ENCODE peak calls at places on chromosome X, in nine cellular contexts. V is EH; Z is tibial nerve; B is stimulated activated CD8-positive, alpha-beta memory T cell treated with anti-CD3 and anti-CD28 coated beads, Interleukin-4, amount 100 ng/mL, for 1 hour; R is germinal center; T is stromal cell of bone marrow; K is sciatic nerve; I is stimulated activated CD4-positive, alpha-beta T cell treated with anti-CD3 and anti-CD28 coated beads, Interleukin-2, amount 100 ng/mL, for 24 hours; L is A673. H is an unnamed sample.
A peak's percentile ranks its signal among the peaks of the same experiment; 100 is the strongest.

GRCh38 chrX:19624754-19625153 is 109.4 kb upstream of the MAP3K15 start:
- DNase-seq in I (no peak), T (no peak), Z (no peak), B (no peak), L (no peak), V (peak; percentile 64), K (no peak), R (no peak), H (no peak)

GRCh38 chrX:133726642-133727041 is 258.8 kb downstream of the GPC3 start:
- DNase-seq in Z (no peak), L (peak; percentile 4), V (no peak), T (no peak), K (no peak), I (no peak), B (no peak), R (no peak), H (no peak)

GRCh38 chrX:37060999-37061398 is 52.8 kb downstream of the FAM47C start:
- DNase-seq in T (peak; percentile 19), V (peak; percentile 36), R (peak; percentile 0), Z (no peak), K (no peak), B (no peak), I (no peak), L (peak; percentile 73), H (peak; percentile 73)

GRCh38 chrX:53716328-53717088 is 30.0 kb upstream of the HUWE1 start:
- DNase-seq in Z (no peak), I (peak; percentile 42), T (no peak), L (no peak), R (no peak), V (peak; percentile 36), K (no peak), B (peak; percentile 9), H (no peak)

GRCh38 chrX:107715331-107716044 is 60.1 kb downstream of the TSC22D3 start:
- DNase-seq in L (no peak), R (no peak), K (peak; percentile 53), T (peak; percentile 27), V (peak; percentile 40), I (no peak), B (no peak), Z (no peak), H (no peak)

GRCh38 chrX:1679238-1679637 is 64.4 kb downstream of the ASMT start:
- DNase-seq in V (peak; percentile 67), B (no peak), T (peak; percentile 22), K (no peak), I (peak; percentile 33), L (no peak), R (no peak), Z (no peak), H (peak; percentile 11)

GRCh38 chrX:49071877-49072711 is 1.7 kb downstream of the PRAF2 start:
- DNase-seq in T (peak; percentile 61), K (peak; percentile 86), R (no peak), B (no peak), V (peak; percentile 71), I (no peak), Z (peak; percentile 68), L (no peak), H (no peak)

GRCh38 chrX:130851569-130851968 is 51.4 kb downstream of the ENOX2 start:
- DNase-seq in V (no peak), Z (no peak), I (no peak), R (no peak), B (no peak), K (no peak), T (no peak), L (no peak), H (peak; percentile 31)

GRCh38 chrX:41394293-41394692 is 52.9 kb upstream of the NYX start:
- DNase-seq in I (no peak), K (no peak), V (no peak), Z (no peak), B (no peak), T (no peak), R (no peak), L (no peak), H (no peak)

GRCh38 chrX:35890699-35891098 is 28.8 kb upstream of the CFAP47 start:
- DNase-seq in I (no peak), K (no peak), L (peak; percentile 94), R (no peak), V (peak; percentile 2), T (peak; percentile 0), Z (no peak), B (no peak), H (peak; percentile 86)

GRCh38 chrX:94560930-94561329 is 886.9 kb downstream of the FAM133A start:
- DNase-seq in K (no peak), V (no peak), I (no peak), L (no peak), R (no peak), B (no peak), T (no peak), Z (no peak), H (no peak)

GRCh38 chrX:54178100-54178940 is 4.7 kb downstream of the FAM120C start:
- DNase-seq in I (no peak), Z (no peak), R (no peak), L (peak; percentile 51), K (no peak), T (peak; percentile 31), B (no peak), V (peak; percentile 80), H (peak; percentile 2)

GRCh38 chrX:104347860-104348259 is 93.1 kb upstream of the ESX1 start:
- DNase-seq in V (no peak), T (no peak), R (no peak), I (no peak), K (no peak), B (no peak), Z (no peak), L (no peak), H (peak; percentile 54)

GRCh38 chrX:16462912-16463311 is 187.0 kb upstream of the S100G start:
- DNase-seq in L (no peak), R (no peak), K (no peak), I (no peak), Z (no peak), V (peak; percentile 93), B (no peak), T (peak; percentile 70), H (no peak)

GRCh38 chrX:41828821-41829220 is 94.5 kb downstream of the CASK start:
- DNase-seq in Z (no peak), B (no peak), I (no peak), R (no peak), T (no peak), L (no peak), V (peak; percentile 7), K (no peak), H (no peak)